ENCODE peak calls at places on chromosomes 3 and 15, in nine cellular contexts. R is activated T-helper 2 cell treated with anti-CD3 and anti-CD28 coated beads, Interferon-gamma antibody, Interleukin-2, Interleukin-4, amounts not matched to agents 10 μg/mL and 5 μg/mL and 100 μg/mL, durations not matched to agents 14 hours and 24 hours and 36 hours; J is GM13976; K is T1000; C is fibroblast of lung; X is IMR-90; W is GM23338; H is NCI-H2029; L is suprapubic skin. Z is an unnamed sample.

GRCh38 chr3:76024640-76025039 is 239.3 kb upstream of the ZNF717 start:
- DNase-seq in R (no peak), J (no peak), K (no peak), C (peak; percentile 68), X (peak; percentile 59), W (peak; percentile 70), H (no peak), L (no peak), Z (no peak)

GRCh38 chr3:52046186-52046913 is 10.0 kb downstream of the DUSP7 start:
- DNase-seq in R (no peak), J (no peak), K (peak; percentile 96), C (peak; percentile 91), X (peak; percentile 98), W (no peak), H (no peak), L (no peak), Z (no peak)

GRCh38 chr3:45546636-45547201 is 47.8 kb upstream of the LIMD1 start:
- DNase-seq in R (no peak), J (no peak), K (no peak), C (no peak), X (no peak), W (peak; percentile 89), H (no peak), L (no peak), Z (no peak)

GRCh38 chr3:194030372-194030771 is 105.6 kb upstream of the HES1 start:
- DNase-seq in R (no peak), J (no peak), K (no peak), C (no peak), X (no peak), W (no peak), H (peak; percentile 78), L (no peak), Z (no peak)

GRCh38 chr15:29452881-29453731 is 183.5 kb upstream of the NSMCE3 start:
- DNase-seq in R (no peak), J (no peak), K (no peak), C (no peak), X (no peak), W (peak; percentile 25), H (no peak), L (peak; percentile 48), Z (no peak)

GRCh38 chr3:12400795-12401194 is 83.5 kb upstream of the TSEN2 start:
- DNase-seq in R (no peak), J (no peak), K (no peak), C (peak; percentile 86), X (peak; percentile 86), W (no peak), H (no peak), L (no peak), Z (no peak)

GRCh38 chr3:46127503-46127902 is 80.6 kb downstream of the CCR1 start:
- DNase-seq in R (no peak), J (no peak), K (peak; percentile 45), C (peak; percentile 79), X (peak; percentile 87), W (no peak), H (no peak), L (no peak), Z (no peak)

GRCh38 chr3:64214697-64215018 is 10.6 kb downstream of the PRICKLE2 start:
- DNase-seq in R (no peak), J (no peak), K (no peak), C (peak; percentile 76), X (peak; percentile 76), W (no peak), H (no peak), L (peak; percentile 84), Z (no peak)

GRCh38 chr3:194623449-194624290 is 9.5 kb downstream of the TMEM44 start:
- DNase-seq in R (no peak), J (no peak), K (no peak), C (no peak), X (no peak), W (peak; percentile 41), H (no peak), L (no peak), Z (no peak)

GRCh38 chr15:62881056-62881455 is 161.5 kb upstream of the TPM1 start:
- DNase-seq in R (no peak), J (no peak), K (no peak), C (no peak), X (no peak), W (no peak), H (no peak), L (no peak), Z (no peak)

GRCh38 chr15:27244047-27244446 is 273.1 kb downstream of the GABRG3 start:
- DNase-seq in R (no peak), J (no peak), K (no peak), C (no peak), X (no peak), W (no peak), H (no peak), L (no peak), Z (no peak)

GRCh38 chr3:155323063-155323666 is 29.7 kb upstream of the STRIT1 start:
- DNase-seq in R (no peak), J (peak; percentile 49), K (no peak), C (peak; percentile 93), X (peak; percentile 89), W (peak; percentile 90), H (peak; percentile 74), L (no peak), Z (peak; percentile 31)